ENCODE peak calls at places on chromosomes 6 and 20, in eight cellular contexts. W, H, S, F, U, V, R and I are unnamed samples.
A peak's percentile ranks its signal among the peaks of the same experiment; 100 is the strongest.

GRCh38 chr6:11848852-11849731 is 70.5 kb upstream of the ADTRP start:
- DNase-seq in U (no peak), F (peak; percentile 55), H (peak; percentile 83), V (no peak), W (no peak), S (peak; percentile 34), R (peak; percentile 42), I (no peak)

GRCh38 chr6:142926494-142927273 is 18.3 kb downstream of the HIVEP2 start:
- DNase-seq in W (peak; percentile 38), R (peak; percentile 90), F (no peak), V (peak; percentile 91), U (no peak), H (peak; percentile 82), S (peak; percentile 97), I (no peak)

GRCh38 chr6:79152269-79152737 is 74.2 kb upstream of the PHIP start:
- DNase-seq in V (no peak), H (no peak), W (peak; percentile 8), R (no peak), U (no peak), S (no peak), F (no peak), I (no peak)

GRCh38 chr6:43386492-43386891 is 17.0 kb upstream of the ZNF318 start:
- DNase-seq in S (no peak), F (no peak), W (no peak), H (peak; percentile 35), R (peak; percentile 25), V (no peak), U (no peak), I (no peak)

GRCh38 chr6:63581355-63581998 is 9.2 kb downstream of the LOC128125822 start:
- DNase-seq in V (no peak), F (no peak), H (no peak), U (no peak), W (no peak), R (no peak), S (no peak), I (no peak)

GRCh38 chr20:55528482-55528881 is 476.8 kb downstream of the CBLN4 start:
- DNase-seq in V (no peak), H (no peak), U (no peak), R (no peak), S (no peak), W (no peak), F (no peak), I (no peak)

GRCh38 chr20:33993800-33994623 is at the start of gene RALY:
- DNase-seq in R (peak; percentile 72), H (peak; percentile 78), V (peak; percentile 92), U (peak; percentile 50), F (no peak), W (peak; percentile 79), S (peak; percentile 89), I (peak; percentile 53)

GRCh38 chr6:136526196-136526930 is 23.9 kb downstream of the MAP7 start:
- DNase-seq in S (peak; percentile 81), U (no peak), R (peak; percentile 63), F (no peak), V (no peak), W (no peak), H (peak; percentile 29), I (no peak)

GRCh38 chr20:32439132-32439829 is 81.2 kb downstream of the ASXL1 start:
- DNase-seq in F (peak; percentile 69), U (no peak), R (peak; percentile 92), S (peak; percentile 44), H (no peak), V (peak; percentile 6), W (no peak), I (peak; percentile 16)

GRCh38 chr6:151137441-151137984 is 102.3 kb upstream of the AKAP12 start:
- DNase-seq in V (no peak), R (no peak), F (no peak), W (peak; percentile 53), S (no peak), H (no peak), U (no peak), I (no peak)

GRCh38 chr6:141562801-141563763 is 569.6 kb upstream of the GJE1 start:
- DNase-seq in S (peak; percentile 95), R (peak; percentile 91), F (peak; percentile 65), U (peak; percentile 7), H (peak; percentile 97), W (peak; percentile 85), V (peak; percentile 47), I (peak; percentile 87)

GRCh38 chr6:13253272-13253671 is 75.1 kb downstream of the TBC1D7 start:
- DNase-seq in U (no peak), R (no peak), S (no peak), F (no peak), H (no peak), V (no peak), W (no peak), I (no peak)

GRCh38 chr6:22078802-22079545 is 217.9 kb downstream of the PRL start:
- DNase-seq in U (no peak), H (no peak), R (no peak), V (no peak), F (no peak), S (no peak), W (no peak), I (no peak)

GRCh38 chr6:1390071-1390804 is 862 bp downstream of the FOXF2 start:
- DNase-seq in U (no peak), V (peak; percentile 67), S (peak; percentile 68), W (no peak), R (peak; percentile 70), H (peak; percentile 18), F (no peak), I (no peak)

GRCh38 chr20:62832212-62832922 is 15.5 kb downstream of the COL9A3 start:
- DNase-seq in W (peak; percentile 76), S (no peak), H (no peak), R (no peak), V (peak; percentile 86), U (no peak), F (no peak), I (no peak)

GRCh38 chr20:44475694-44476560 is at the start of gene TTPAL:
- DNase-seq in W (peak; percentile 97), U (peak; percentile 36), R (peak; percentile 82), F (no peak), H (peak; percentile 83), S (peak; percentile 89), V (peak; percentile 93), I (no peak)
- TF ChIP-seq CTCF in W (peak; percentile 41), U (no peak), R (peak; percentile 38), F (peak; percentile 50), H (peak; percentile 28), S (peak; percentile 36), V (no peak), I (peak; percentile 42)

GRCh38 chr6:41193884-41194283 is 7.1 kb downstream of the TREML2 start:
- DNase-seq in V (no peak), F (no peak), U (no peak), S (no peak), W (no peak), R (no peak), H (no peak), I (no peak)

GRCh38 chr6:41189968-41190367 is 11.0 kb downstream of the TREML2 start:
- DNase-seq in S (no peak), R (no peak), V (no peak), U (no peak), W (no peak), F (no peak), H (no peak), I (no peak)

GRCh38 chr6:41190791-41191190 is 10.2 kb downstream of the TREML2 start:
- DNase-seq in S (no peak), H (no peak), V (no peak), F (no peak), U (no peak), R (no peak), W (no peak), I (no peak)

GRCh38 chr6:41193171-41193734 is 7.7 kb downstream of the TREML2 start:
- DNase-seq in H (no peak), U (no peak), S (no peak), R (no peak), W (no peak), F (no peak), V (no peak), I (no peak)

GRCh38 chr6:41191569-41191968 is 9.4 kb downstream of the TREML2 start:
- DNase-seq in R (no peak), V (no peak), U (no peak), F (no peak), H (peak; percentile 17), W (peak; percentile 44), S (peak; percentile 55), I (no peak)
- TF ChIP-seq CTCF in R (peak; percentile 31), V (peak; percentile 22), U (no peak), F (peak; percentile 14), H (peak; percentile 78), W (peak; percentile 57), S (peak; percentile 74), I (peak; percentile 38)

DNA sequence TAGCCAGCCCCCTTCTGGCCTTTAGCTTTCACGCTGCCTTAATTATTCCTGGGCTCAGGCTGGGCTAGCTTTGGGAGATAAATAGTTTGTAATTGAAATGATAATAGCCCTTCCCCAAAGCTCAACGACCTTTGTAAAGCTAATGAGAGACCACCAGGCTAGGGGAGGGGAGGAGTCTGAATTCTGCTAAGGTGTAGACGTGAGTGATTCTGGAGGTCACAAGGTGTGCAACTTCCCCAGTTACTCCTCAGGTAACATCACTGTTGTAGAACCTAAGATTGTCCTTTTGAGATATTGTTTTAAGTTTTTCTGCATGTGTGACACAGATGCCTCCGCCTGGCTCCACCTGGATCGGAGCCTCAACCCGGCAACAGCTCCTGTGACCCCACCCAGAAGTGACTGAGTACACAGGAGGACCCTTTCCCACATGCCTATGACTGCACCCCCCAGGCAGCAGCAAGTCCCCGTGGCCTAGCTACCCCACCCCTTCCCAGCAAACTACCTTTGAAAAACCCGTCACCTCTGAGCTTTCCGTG is 5.8 kb upstream of the GPR31 start:
- DNase-seq in U (no peak), W (no peak), H (no peak), F (no peak), R (no peak), S (no peak), V (no peak), I (no peak)
- TF ChIP-seq CTCF in U (no peak), W (no peak), H (no peak), F (no peak), R (no peak), S (no peak), V (no peak), I (no peak)

GRCh38 chr20:37619496-37619895 is 74.3 kb upstream of the CTNNBL1 start:
- DNase-seq in W (no peak), V (no peak), H (no peak), F (no peak), U (no peak), S (no peak), R (no peak), I (no peak)

GRCh38 chr20:37611346-37611745 is 82.5 kb upstream of the CTNNBL1 start:
- DNase-seq in S (no peak), F (no peak), W (no peak), H (no peak), R (no peak), V (no peak), U (no peak), I (no peak)

GRCh38 chr20:37611852-37612251 is 82.0 kb upstream of the CTNNBL1 start:
- DNase-seq in U (no peak), F (no peak), R (no peak), S (no peak), H (no peak), W (no peak), V (no peak), I (no peak)

GRCh38 chr20:37610203-37610798 is 82.6 kb upstream of the BLCAP start:
- DNase-seq in H (no peak), U (no peak), W (no peak), R (no peak), F (no peak), V (no peak), S (no peak), I (no peak)

GRCh38 chr20:37615507-37616425 is 78.1 kb upstream of the CTNNBL1 start:
- DNase-seq in F (no peak), W (peak; percentile 83), R (no peak), V (peak; percentile 52), H (peak; percentile 33), U (no peak), S (no peak), I (peak; percentile 4)
- TF ChIP-seq CTCF in F (peak; percentile 47), W (peak; percentile 86), R (peak; percentile 23), V (peak; percentile 32), H (peak; percentile 65), U (peak; percentile 63), S (peak; percentile 43), I (peak; percentile 75)